ENCODE peak calls at places on chromosomes 13 and 19, in nine cellular contexts. C is NB4, O is AG09309, T is mesothelial cell of epicardium, M is fibroblast of lung, Y is H9, H is cardiac fibroblast, D is uterus, G is pancreas. S is an unnamed sample.
A peak's percentile ranks its signal among the peaks of the same experiment; 100 is the strongest.

GRCh38 chr19:47020132-47020805 is 632 bp downstream of the NPAS1 start:
- DNase-seq in C (peak; percentile 54), O (no peak), T (no peak), M (no peak), Y (no peak), H (no peak), D (no peak), G (no peak), S (no peak)

GRCh38 chr13:91609353-91609752 is 210.9 kb downstream of the GPC5 start:
- DNase-seq in C (no peak), O (no peak), T (no peak), M (peak; percentile 43), Y (no peak), H (peak; percentile 47), D (no peak), G (no peak), S (no peak)

GRCh38 chr19:31498781-31499180 is 149.5 kb upstream of the TSHZ3 start:
- DNase-seq in C (no peak), O (no peak), T (no peak), M (no peak), Y (no peak), H (no peak), D (no peak), G (no peak), S (no peak)

GRCh38 chr13:112979406-112979902 is 10.4 kb downstream of the MCF2L start:
- DNase-seq in C (no peak), O (no peak), T (no peak), M (no peak), Y (no peak), H (no peak), D (no peak), G (no peak), S (no peak)

GRCh38 chr19:35362261-35363000 is 4.2 kb downstream of the FFAR3 start:
- DNase-seq in C (no peak), O (no peak), T (no peak), M (no peak), Y (no peak), H (no peak), D (no peak), G (no peak), S (no peak)

GRCh38 chr13:79684426-79684825 is 203.5 kb downstream of the NDFIP2 start:
- DNase-seq in C (no peak), O (no peak), T (no peak), M (peak; percentile 27), Y (no peak), H (no peak), D (no peak), G (no peak), S (no peak)

GRCh38 chr13:102400619-102401125 is 1.2 kb downstream of the FGF14 start:
- DNase-seq in C (no peak), O (no peak), T (no peak), M (peak; percentile 11), Y (peak; percentile 37), H (no peak), D (peak; percentile 17), G (peak; percentile 66), S (no peak)

GRCh38 chr13:34207872-34208271 is 389.9 kb downstream of the RFC3 start:
- DNase-seq in C (no peak), O (no peak), T (no peak), M (no peak), Y (no peak), H (peak; percentile 53), D (no peak), G (no peak), S (no peak)

GRCh38 chr13:73230714-73231113 is 171.9 kb downstream of the KLF5 start:
- DNase-seq in C (peak; percentile 87), O (no peak), T (no peak), M (no peak), Y (no peak), H (no peak), D (no peak), G (no peak), S (no peak)

GRCh38 chr19:3479177-3479818 is 1.0 kb downstream of the SMIM24 start:
- DNase-seq in C (peak; percentile 64), O (no peak), T (no peak), M (no peak), Y (peak; percentile 74), H (no peak), D (no peak), G (no peak), S (no peak)

GRCh38 chr19:17944301-17944700 is 11.5 kb downstream of the CCDC124 start:
- DNase-seq in C (no peak), O (peak; percentile 27), T (no peak), M (peak; percentile 77), Y (no peak), H (peak; percentile 73), D (peak; percentile 40), G (no peak), S (no peak)

GRCh38 chr13:48156466-48156865 is 61.6 kb upstream of the MED4 start:
- DNase-seq in C (peak; percentile 77), O (no peak), T (no peak), M (no peak), Y (peak; percentile 71), H (no peak), D (no peak), G (no peak), S (no peak)

GRCh38 chr19:47549341-47549768 is 23.6 kb downstream of the ZNF541 start:
- DNase-seq in C (no peak), O (no peak), T (no peak), M (no peak), Y (no peak), H (no peak), D (no peak), G (no peak), S (no peak)

GRCh38 chr13:83881031-83881727 is 1.1 kb downstream of the SLITRK1 start:
- DNase-seq in C (no peak), O (no peak), T (no peak), M (no peak), Y (no peak), H (no peak), D (no peak), G (no peak), S (no peak)

GRCh38 chr13:27510082-27510481 is 59.7 kb upstream of the MTIF3 start:
- DNase-seq in C (peak; percentile 9), O (no peak), T (no peak), M (no peak), Y (no peak), H (no peak), D (no peak), G (no peak), S (no peak)
- TF ChIP-seq CTCF in C (no peak), O (no peak), T (no peak), M (no peak), Y (no peak), H (no peak), D (no peak), G (no peak), S (no peak)

GRCh38 chr13:99434258-99434788 is 66.9 kb upstream of the TM9SF2 start:
- DNase-seq in C (no peak), O (no peak), T (no peak), M (no peak), Y (peak; percentile 70), H (no peak), D (no peak), G (no peak), S (no peak)
- TF ChIP-seq CTCF in C (no peak), O (no peak), T (no peak), M (no peak), Y (no peak), H (no peak), D (no peak), G (no peak), S (no peak)

GRCh38 chr19:51327066-51327985 is 14.6 kb downstream of the VSIG10L start:
- DNase-seq in C (peak; percentile 70), O (no peak), T (no peak), M (no peak), Y (peak; percentile 89), H (peak; percentile 60), D (no peak), G (no peak), S (no peak)
- TF ChIP-seq CTCF in C (no peak), O (no peak), T (no peak), M (no peak), Y (peak; percentile 52), H (no peak), D (no peak), G (no peak), S (no peak)

DNA sequence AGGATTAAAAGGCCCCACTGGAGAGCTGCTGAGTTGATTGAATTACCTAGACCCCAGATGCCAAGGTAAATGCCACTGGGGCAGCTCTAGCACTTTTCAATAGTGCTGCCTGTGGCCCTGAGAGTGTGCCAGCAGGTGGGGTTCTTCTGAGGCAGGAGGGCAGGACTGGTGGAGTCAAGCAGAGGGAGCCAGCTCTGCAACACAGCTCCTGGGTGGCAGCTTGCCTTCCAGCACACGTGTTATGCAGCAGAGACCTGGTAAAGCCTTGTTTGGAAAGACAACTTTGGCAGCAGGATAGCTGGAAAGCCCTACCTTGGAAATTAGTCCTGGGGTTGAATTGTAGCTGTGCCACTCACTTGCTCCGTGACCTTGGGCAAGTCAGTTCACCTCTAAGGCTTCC is 306.6 kb downstream of the ATP8A2 start:
- DNase-seq in C (peak; percentile 8), O (no peak), T (no peak), M (no peak), Y (peak; percentile 37), H (no peak), D (no peak), G (peak; percentile 63), S (no peak)
- TF ChIP-seq CTCF in C (no peak), O (no peak), T (no peak), M (no peak), Y (peak; percentile 38), H (no peak), D (no peak), G (no peak), S (no peak)

S was measured in omental fat pad.